ENCODE peak calls at places on chromosomes 6 and 20, in seven cellular contexts. G is ovary, E is heart right ventricle, U is breast epithelium, Z is right lobe of liver, B is heart left ventricle, S is hepatocyte. L is an unnamed sample.

GRCh38 chr6:98136333-98136732 is 698.0 kb upstream of the POU3F2 start:
- DNase-seq in S (no peak), E (no peak), U (no peak), B (no peak), G (no peak), Z (no peak), L (no peak)

GRCh38 chr6:106572436-106572835 is 56.9 kb downstream of the RTN4IP1 start:
- DNase-seq in B (no peak), E (no peak), Z (no peak), U (no peak), G (no peak), S (no peak), L (no peak)

GRCh38 chr6:90369024-90369519 is 72.4 kb upstream of the BACH2 start:
- DNase-seq in G (peak; percentile 61), B (no peak), Z (no peak), S (peak; percentile 93), U (peak; percentile 82), E (peak; percentile 65), L (peak; percentile 21)

GRCh38 chr20:1134836-1135235 is 16.4 kb downstream of the PSMF1 start:
- DNase-seq in G (no peak), U (no peak), E (no peak), Z (no peak), S (no peak), B (no peak), L (no peak)

GRCh38 chr6:160520043-160520904 is 143.8 kb downstream of the LPA start:
- DNase-seq in U (peak; percentile 55), S (peak; percentile 82), E (peak; percentile 68), B (peak; percentile 87), Z (peak; percentile 84), G (peak; percentile 88), L (peak; percentile 86)

GRCh38 chr6:155936127-155936526 is 480.5 kb upstream of the NOX3 start:
- DNase-seq in S (no peak), E (no peak), B (no peak), U (no peak), Z (no peak), G (no peak), L (no peak)

GRCh38 chr6:136723780-136724179 is 68.5 kb downstream of the MAP3K5 start:
- DNase-seq in Z (no peak), S (no peak), U (no peak), G (no peak), E (no peak), B (no peak), L (no peak)

GRCh38 chr6:87237804-87238203 is 82.4 kb downstream of the ZNF292 start:
- DNase-seq in E (no peak), U (no peak), Z (no peak), B (no peak), S (no peak), G (no peak), L (no peak)

GRCh38 chr6:31158863-31159855 is 770 bp downstream of the TCF19 start:
- DNase-seq in G (peak; percentile 46), S (no peak), Z (no peak), U (no peak), B (no peak), E (no peak), L (peak; percentile 34)

GRCh38 chr6:43254138-43254817 is 11.0 kb downstream of the TTBK1 start:
- DNase-seq in G (no peak), E (no peak), U (no peak), S (no peak), B (no peak), Z (no peak), L (no peak)

GRCh38 chr20:10312111-10312510 is 93.5 kb downstream of the SNAP25 start:
- DNase-seq in Z (no peak), B (no peak), E (no peak), G (no peak), S (no peak), U (no peak), L (no peak)

GRCh38 chr6:100342830-100343229 is 121.9 kb downstream of the SIM1 start:
- DNase-seq in Z (no peak), U (no peak), B (no peak), E (no peak), S (no peak), G (no peak), L (no peak)

GRCh38 chr6:6994796-6995195 is 113.0 kb upstream of the RREB1 start:
- DNase-seq in Z (peak; percentile 76), G (no peak), E (peak; percentile 66), S (no peak), B (no peak), U (no peak), L (no peak)

GRCh38 chr6:32046450-32047083 is 8.4 kb downstream of the CYP21A2 start:
- DNase-seq in B (peak; percentile 76), U (no peak), Z (peak; percentile 43), S (peak; percentile 17), G (peak; percentile 70), E (peak; percentile 54), L (peak; percentile 23)

GRCh38 chr20:63316502-63316921 is 23.5 kb downstream of the COL20A1 start:
- DNase-seq in Z (no peak), S (no peak), B (no peak), G (peak; percentile 13), E (no peak), U (no peak), L (no peak)

DNA sequence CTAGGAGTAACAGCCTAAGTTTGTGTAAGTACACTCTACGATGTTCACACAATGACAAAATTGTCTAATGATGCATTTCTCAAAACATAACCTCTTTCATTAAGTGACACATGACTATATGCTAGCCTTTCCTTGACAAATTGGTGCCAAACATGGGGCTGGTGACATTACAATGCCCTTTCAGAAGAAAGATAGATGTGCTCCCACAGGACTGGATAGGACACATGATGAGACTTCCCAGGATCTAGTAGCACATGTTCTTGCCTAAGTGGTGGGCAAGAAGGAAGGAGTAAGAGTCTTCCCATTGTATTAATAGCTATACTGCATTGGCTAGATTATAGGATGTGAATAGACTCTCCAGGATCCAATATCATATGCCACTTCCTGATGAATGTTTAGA is 21.5 kb downstream of the ZKSCAN3 start:
- DNase-seq in G (no peak), B (no peak), E (no peak), U (no peak), S (no peak), Z (no peak), L (no peak)
- TF ChIP-seq CTCF in G (no peak), B (no peak), E (no peak), U (no peak), S (no peak), Z (no peak), L (no peak)

GRCh38 chr20:45579184-45579583 is at the start of gene WFDC8:
- DNase-seq in B (no peak), U (no peak), E (no peak), Z (no peak), S (no peak), G (no peak), L (no peak)

GRCh38 chr20:45588800-45589199 is 9.7 kb upstream of the WFDC8 start:
- DNase-seq in B (no peak), Z (no peak), S (no peak), G (no peak), E (no peak), U (no peak), L (no peak)

GRCh38 chr20:45578151-45578660 is 878 bp downstream of the WFDC8 start:
- DNase-seq in Z (no peak), U (no peak), E (no peak), S (no peak), G (no peak), B (no peak), L (no peak)

GRCh38 chr20:45581702-45582101 is 2.6 kb upstream of the WFDC8 start:
- DNase-seq in E (no peak), S (no peak), B (no peak), U (no peak), Z (no peak), G (no peak), L (no peak)

DNA sequence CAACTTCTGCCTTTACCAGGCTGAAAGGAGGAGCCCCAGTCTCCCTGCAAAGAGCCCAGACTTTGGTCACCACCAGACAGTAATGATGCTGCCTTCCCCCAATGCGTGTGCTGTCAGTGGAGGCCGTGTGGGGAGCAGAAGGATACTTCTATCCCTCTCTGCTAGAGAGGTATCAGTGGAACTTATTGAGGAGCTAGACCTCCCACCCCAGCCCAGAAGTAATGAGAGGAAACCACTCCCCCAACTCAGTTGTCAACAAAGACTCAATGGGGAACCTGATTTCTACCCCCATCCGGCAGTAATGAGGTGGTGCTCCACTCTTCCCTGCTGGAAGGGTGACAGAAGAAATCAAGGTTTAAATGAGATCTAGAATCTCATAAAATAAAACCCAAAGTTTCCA is 4.4 kb upstream of the WFDC8 start:
- DNase-seq in B (no peak), S (no peak), G (no peak), E (no peak), Z (no peak), U (no peak), L (no peak)
- H3K4me3 ChIP-seq in B (no peak overlapping the region), S (no peak overlapping the region), G (no peak overlapping the region), E (no peak overlapping the region), Z (no peak overlapping the region), U (no peak overlapping the region), L (no peak overlapping the region)

GRCh38 chr6:79821859-79822258 is 125.5 kb downstream of the ELOVL4 start:
- DNase-seq in Z (no peak), B (no peak), G (no peak), U (no peak), S (peak; percentile 30), E (no peak), L (no peak)
- H3K27ac ChIP-seq in Z (no peak overlapping the region), B (no peak overlapping the region), G (no peak overlapping the region), U (no peak overlapping the region), S (peak overlapping the region; percentile 71), E (no peak overlapping the region), L (no peak overlapping the region)

GRCh38 chr6:131250121-131250520 is 114.9 kb downstream of the AKAP7 start:
- DNase-seq in S (peak; percentile 75), G (peak; percentile 44), E (peak; percentile 43), Z (peak; percentile 60), U (no peak), B (peak; percentile 71), L (peak; percentile 82)
- TF ChIP-seq CTCF in S (peak; percentile 8), G (no peak), E (no peak), Z (no peak), U (no peak), B (no peak), L (no peak)

GRCh38 chr20:49486064-49486463 is 3.6 kb upstream of the KCNB1 start:
- DNase-seq in E (no peak), S (no peak), U (no peak), G (no peak), B (no peak), Z (no peak), L (no peak)

GRCh38 chr20:49485563-49485962 is 3.1 kb upstream of the KCNB1 start:
- DNase-seq in Z (no peak), G (no peak), B (no peak), S (no peak), E (no peak), U (no peak), L (no peak)

GRCh38 chr20:49483706-49484101 is 1.2 kb upstream of the KCNB1 start:
- DNase-seq in U (no peak), S (peak; percentile 13), B (no peak), Z (no peak), E (no peak), G (peak; percentile 37), L (no peak)

GRCh38 chr20:49483018-49483705 is 694 bp upstream of the KCNB1 start:
- DNase-seq in U (no peak), E (no peak), G (no peak), B (no peak), Z (no peak), S (peak; percentile 13), L (no peak)

GRCh38 chr20:49484180-49485140 is 2.0 kb upstream of the KCNB1 start:
- DNase-seq in G (peak; percentile 82), U (peak; percentile 60), S (peak; percentile 92), B (peak; percentile 89), Z (peak; percentile 87), E (peak; percentile 71), L (peak; percentile 64)
- H3K4me3 ChIP-seq in G (peak overlapping the region; percentile 34), U (peak overlapping the region; percentile 48), S (peak overlapping the region; percentile 5), B (peak overlapping the region; percentile 64), Z (peak overlapping the region; percentile 36), E (peak overlapping the region; percentile 42), L (peak overlapping the region; percentile 35)

GRCh38 chr6:16322666-16323312 is 84.4 kb downstream of the GMPR start:
- DNase-seq in U (no peak), B (no peak), S (peak; percentile 39), Z (peak; percentile 44), G (no peak), E (peak; percentile 84), L (peak; percentile 53)
- H3K27ac ChIP-seq in U (no peak overlapping the region), B (peak overlapping the region; percentile 90), S (no peak overlapping the region), Z (no peak overlapping the region), G (no peak overlapping the region), E (peak overlapping the region; percentile 93), L (peak overlapping the region; percentile 7)

L was measured in colonic mucosa.